ENCODE peak calls at places on chromosome 4, in nine cellular contexts. Z is fibroblast of mammary gland, H is neural progenitor cell, K is PC-3, N is endodermal cell, F is upper lobe of left lung, C is left ventricle myocardium inferior, L is A549, A is heart right ventricle. P is an unnamed sample.

GRCh38 chr4:141132689-141133145 is 552 bp downstream of the RNF150 start:
- DNase-seq in Z (no peak), H (peak; percentile 75), K (no peak), N (peak; percentile 84), F (no peak), C (peak; percentile 59), L (peak; percentile 8), A (peak; percentile 53), P (no peak)

GRCh38 chr4:87192155-87192919 is 28.1 kb downstream of the KLHL8 start:
- DNase-seq in Z (peak; percentile 14), H (no peak), K (no peak), N (no peak), F (no peak), C (no peak), L (no peak), A (no peak), P (no peak)

GRCh38 chr4:8478801-8479744 is 38.5 kb downstream of the TRMT44 start:
- DNase-seq in Z (peak; percentile 80), H (peak; percentile 42), K (no peak), N (peak; percentile 52), F (no peak), C (no peak), L (no peak), A (no peak), P (no peak)

GRCh38 chr4:112852586-112852985 is 196.9 kb upstream of the ANK2 start:
- DNase-seq in Z (peak; percentile 4), H (no peak), K (no peak), N (no peak), F (no peak), C (no peak), L (no peak), A (no peak), P (no peak)

GRCh38 chr4:70802923-70803605 is 36.6 kb downstream of the GRSF1 start:
- DNase-seq in Z (no peak), H (no peak), K (peak; percentile 54), N (no peak), F (no peak), C (no peak), L (no peak), A (no peak), P (no peak)

GRCh38 chr4:185204238-185204910 is 574 bp upstream of the CFAP97 start:
- DNase-seq in Z (peak; percentile 43), H (no peak), K (peak; percentile 41), N (no peak), F (peak; percentile 40), C (no peak), L (no peak), A (no peak), P (no peak)

GRCh38 chr4:73763877-73764276 is 23.5 kb downstream of the CXCL8 start:
- DNase-seq in Z (no peak), H (no peak), K (no peak), N (no peak), F (no peak), C (no peak), L (no peak), A (no peak), P (no peak)

GRCh38 chr4:54877006-54877405 is 219.2 kb downstream of the KIT start:
- DNase-seq in Z (peak; percentile 57), H (no peak), K (peak; percentile 67), N (no peak), F (no peak), C (no peak), L (no peak), A (no peak), P (no peak)

GRCh38 chr4:2459589-2460349 is 9.1 kb upstream of the RNF4 start:
- DNase-seq in Z (no peak), H (no peak), K (no peak), N (no peak), F (no peak), C (no peak), L (no peak), A (no peak), P (no peak)

GRCh38 chr4:8157944-8158709 is 486 bp downstream of the ABLIM2 start:
- DNase-seq in Z (no peak), H (no peak), K (peak; percentile 11), N (no peak), F (no peak), C (no peak), L (no peak), A (no peak), P (no peak)

GRCh38 chr4:1748465-1748995 is 27.2 kb downstream of the TACC3 start:
- DNase-seq in Z (peak; percentile 54), H (peak; percentile 92), K (peak; percentile 55), N (peak; percentile 94), F (peak; percentile 81), C (peak; percentile 62), L (peak; percentile 78), A (peak; percentile 64), P (peak; percentile 70)

GRCh38 chr4:144645621-144646522 is at the start of gene HHIP:
- DNase-seq in Z (peak; percentile 36), H (peak; percentile 82), K (peak; percentile 22), N (peak; percentile 83), F (peak; percentile 53), C (peak; percentile 27), L (peak; percentile 15), A (no peak), P (no peak)

GRCh38 chr4:144647095-144647959 is 1.4 kb downstream of the HHIP start:
- DNase-seq in Z (peak; percentile 53), H (peak; percentile 36), K (no peak), N (peak; percentile 66), F (no peak), C (no peak), L (peak; percentile 5), A (no peak), P (no peak)

GRCh38 chr4:144646523-144647094 is 653 bp downstream of the HHIP start:
- DNase-seq in Z (no peak), H (peak; percentile 58), K (no peak), N (peak; percentile 68), F (no peak), C (no peak), L (peak; percentile 36), A (no peak), P (no peak)

GRCh38 chr4:144644368-144645101 is 1.4 kb upstream of the HHIP start:
- DNase-seq in Z (no peak), H (no peak), K (no peak), N (no peak), F (no peak), C (no peak), L (no peak), A (no peak), P (no peak)

DNA sequence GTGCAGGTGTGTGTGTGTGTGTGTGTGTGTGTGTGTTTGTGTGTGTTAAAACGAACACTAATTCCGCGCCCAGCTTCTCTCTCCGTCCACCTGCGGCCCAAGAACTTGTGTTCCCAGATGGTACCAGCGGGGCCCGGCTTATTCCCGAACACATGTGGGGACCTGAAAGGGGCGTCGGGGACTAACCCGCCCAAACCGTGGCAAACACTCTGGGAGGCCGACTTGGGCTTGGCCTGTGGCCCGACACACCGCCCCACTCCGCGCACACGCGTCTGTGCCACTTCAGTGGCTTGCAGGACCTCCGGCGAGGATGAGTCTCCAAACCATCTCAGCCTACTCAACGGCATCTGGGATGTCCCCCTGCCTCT is 870 bp upstream of the HHIP start:
- DNase-seq in Z (no peak), H (peak; percentile 15), K (no peak), N (no peak), F (peak; percentile 26), C (no peak), L (no peak), A (no peak), P (no peak)
- TF ChIP-seq CTCF in Z (no peak), H (no peak), K (no peak), N (no peak), F (no peak), C (no peak), L (no peak), A (no peak), P (no peak)

GRCh38 chr4:22192302-22192645 is 243.7 kb upstream of the KCNIP4 start:
- DNase-seq in Z (no peak), H (no peak), K (no peak), N (no peak), F (no peak), C (no peak), L (no peak), A (no peak), P (no peak)
- TF ChIP-seq CTCF in Z (no peak), H (no peak), K (no peak), N (no peak), F (no peak), C (no peak), L (no peak), A (no peak), P (no peak)

GRCh38 chr4:122606364-122607043 is 14.4 kb downstream of the IL21 start:
- DNase-seq in Z (no peak), H (peak; percentile 11), K (no peak), N (peak; percentile 68), F (no peak), C (no peak), L (no peak), A (no peak), P (no peak)

GRCh38 chr4:122603156-122603574 is 17.7 kb downstream of the IL21 start:
- DNase-seq in Z (no peak), H (no peak), K (no peak), N (no peak), F (no peak), C (no peak), L (no peak), A (no peak), P (no peak)

GRCh38 chr4:122604146-122604545 is 16.7 kb downstream of the IL21 start:
- DNase-seq in Z (no peak), H (no peak), K (no peak), N (no peak), F (peak; percentile 27), C (no peak), L (no peak), A (no peak), P (no peak)

DNA sequence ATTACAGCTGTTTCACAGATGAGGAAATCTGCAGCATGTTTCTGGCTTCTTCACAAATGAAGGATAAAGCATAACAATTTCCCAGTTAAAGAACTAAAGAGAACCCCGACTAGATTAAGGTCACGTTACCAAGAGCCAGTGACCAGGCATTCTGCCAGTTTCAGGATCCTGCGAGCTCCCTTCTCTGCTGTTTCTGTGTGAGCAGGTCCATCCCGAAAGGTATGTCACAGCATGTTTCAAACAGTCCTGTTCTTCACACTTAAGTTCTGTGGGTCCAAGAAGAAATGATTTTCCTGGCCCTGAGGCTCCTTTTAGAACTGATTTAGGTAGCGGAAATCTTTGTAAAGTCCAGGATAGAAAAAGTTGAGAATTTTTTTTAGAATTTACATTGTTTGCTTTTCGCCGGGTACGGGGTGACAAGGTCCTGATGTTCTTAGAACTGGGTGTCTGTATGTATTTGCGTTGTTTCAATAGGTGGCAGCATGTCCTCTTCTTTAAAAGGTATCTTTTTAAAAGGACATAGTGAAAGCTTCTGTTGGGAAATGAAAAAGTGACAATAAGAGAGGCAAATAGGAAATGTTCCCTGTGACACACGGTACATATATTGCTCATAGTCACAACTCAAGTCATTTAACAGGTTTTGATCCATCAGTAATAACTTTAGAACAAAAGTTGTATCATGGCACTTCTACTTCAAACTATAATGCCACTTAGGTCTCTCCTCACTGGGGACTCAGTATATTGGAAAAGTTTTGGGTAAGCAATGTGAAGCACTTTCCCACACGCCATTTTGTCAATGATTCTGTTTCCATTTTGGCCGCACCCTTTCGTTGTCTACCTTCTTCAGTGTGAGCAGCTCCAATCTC is 18.4 kb downstream of the IL21 start:
- DNase-seq in Z (peak; percentile 71), H (peak; percentile 37), K (peak; percentile 65), N (peak; percentile 54), F (no peak), C (no peak), L (peak; percentile 9), A (no peak), P (no peak)
- TF ChIP-seq CTCF in Z (peak; percentile 53), H (peak; percentile 55), K (peak; percentile 73), N (peak; percentile 70), F (no peak), C (peak; percentile 59), L (peak; percentile 57), A (no peak), P (no peak)

GRCh38 chr4:147594107-147594506 is 23.1 kb upstream of the TMEM184C start:
- DNase-seq in Z (no peak), H (no peak), K (no peak), N (peak; percentile 56), F (no peak), C (no peak), L (no peak), A (no peak), P (no peak)
- TF ChIP-seq CTCF in Z (peak; percentile 17), H (peak; percentile 16), K (peak; percentile 44), N (peak; percentile 48), F (no peak), C (no peak), L (no peak), A (no peak), P (no peak)

P was measured in natural killer cell.